ENCODE peak calls at places on chromosomes 13 and 19, in four cellular contexts. One of them, this sample, is unnamed.

GRCh38 chr13:52644108-52644507 is 1.9 kb downstream of the HNRNPA1L2 start:
- DNase-seq in K562: no peak
- DNase-seq in GM12878: no peak
- DNase-seq in HepG2: no peak
- DNase-seq in this sample: no peak

GRCh38 chr19:18290250-18291018 is 9.0 kb upstream of the JUND start:
- DNase-seq in K562: no peak
- DNase-seq in GM12878: peak; percentile 79
- DNase-seq in HepG2: no peak
- DNase-seq in this sample: no peak

GRCh38 chr19:17063412-17063811 is 11.8 kb downstream of the HAUS8 start:
- DNase-seq in K562: no peak
- DNase-seq in GM12878: no peak
- DNase-seq in HepG2: no peak
- DNase-seq in this sample: no peak

GRCh38 chr19:11204943-11205349 is 7.6 kb upstream of the KANK2 start:
- DNase-seq in K562: no peak
- DNase-seq in GM12878: peak; percentile 26
- DNase-seq in HepG2: no peak
- DNase-seq in this sample: no peak

GRCh38 chr13:98910501-98910951 is 67.3 kb downstream of the DOCK9 start:
- DNase-seq in K562: no peak
- DNase-seq in GM12878: no peak
- DNase-seq in HepG2: peak; percentile 7
- DNase-seq in this sample: no peak

GRCh38 chr19:17183858-17184271 is 31.3 kb upstream of the USE1 start:
- DNase-seq in K562: no peak
- DNase-seq in GM12878: peak; percentile 45
- DNase-seq in HepG2: no peak
- DNase-seq in this sample: no peak

GRCh38 chr13:42847891-42848663 is 66.7 kb downstream of the FAM216B start:
- DNase-seq in K562: no peak
- DNase-seq in GM12878: no peak
- DNase-seq in HepG2: no peak
- DNase-seq in this sample: no peak

GRCh38 chr19:20999731-21000352 is 20.6 kb upstream of the ZNF430 start:
- DNase-seq in K562: peak; percentile 70
- DNase-seq in GM12878: peak; percentile 62
- DNase-seq in HepG2: no peak
- DNase-seq in this sample: no peak

GRCh38 chr19:16928916-16929315 is 40.1 kb downstream of the F2RL3 start:
- DNase-seq in K562: no peak
- DNase-seq in GM12878: no peak
- DNase-seq in HepG2: no peak
- DNase-seq in this sample: no peak

GRCh38 chr13:43698009-43698408 is 88.8 kb downstream of the ENOX1 start:
- DNase-seq in K562: no peak
- DNase-seq in GM12878: no peak
- DNase-seq in HepG2: no peak
- DNase-seq in this sample: no peak

GRCh38 chr13:35891486-35891885 is 239.7 kb downstream of the DCLK1 start:
- DNase-seq in K562: no peak
- DNase-seq in GM12878: no peak
- DNase-seq in HepG2: no peak
- DNase-seq in this sample: no peak

GRCh38 chr19:743168-743687 is 7.7 kb upstream of the MISP start:
- DNase-seq in K562: no peak
- DNase-seq in GM12878: no peak
- DNase-seq in HepG2: no peak
- DNase-seq in this sample: no peak

GRCh38 chr19:13089139-13089856 is 13.4 kb downstream of the LYL1 start:
- DNase-seq in K562: peak; percentile 56
- DNase-seq in GM12878: no peak
- DNase-seq in HepG2: peak; percentile 30
- DNase-seq in this sample: peak; percentile 55

GRCh38 chr13:106471957-106472543 is 63.4 kb downstream of the EFNB2 start:
- DNase-seq in K562: no peak
- DNase-seq in GM12878: no peak
- DNase-seq in HepG2: peak; percentile 1
- DNase-seq in this sample: peak; percentile 10

GRCh38 chr19:49347835-49348234 is 12.6 kb downstream of the CD37 start:
- DNase-seq in K562: peak; percentile 67
- DNase-seq in GM12878: no peak
- DNase-seq in HepG2: peak; percentile 44
- DNase-seq in this sample: peak; percentile 58

GRCh38 chr19:19338082-19338481 is 17.5 kb downstream of the MAU2 start:
- DNase-seq in K562: no peak
- DNase-seq in GM12878: no peak
- DNase-seq in HepG2: no peak
- DNase-seq in this sample: no peak

GRCh38 chr13:48580185-48580803 is 47.4 kb upstream of the RCBTB2 start:
- DNase-seq in K562: peak; percentile 40
- DNase-seq in GM12878: no peak
- DNase-seq in HepG2: peak; percentile 52
- DNase-seq in this sample: peak; percentile 49

GRCh38 chr19:55304279-55304978 is 20.6 kb downstream of the BRSK1 start:
- DNase-seq in K562: peak; percentile 69
- DNase-seq in GM12878: no peak
- DNase-seq in HepG2: peak; percentile 50
- DNase-seq in this sample: peak; percentile 71

GRCh38 chr13:113561417-113562084 is 23.0 kb upstream of the TFDP1 start:
- DNase-seq in K562: no peak
- DNase-seq in GM12878: no peak
- DNase-seq in HepG2: no peak
- DNase-seq in this sample: no peak

GRCh38 chr19:47356900-47357299 is 7.8 kb downstream of the DHX34 start:
- DNase-seq in K562: no peak
- DNase-seq in GM12878: no peak
- DNase-seq in HepG2: no peak
- DNase-seq in this sample: no peak

GRCh38 chr19:1206063-1206732 is 620 bp downstream of the STK11 start:
- DNase-seq in K562: no peak
- DNase-seq in GM12878: no peak
- DNase-seq in HepG2: no peak
- DNase-seq in this sample: no peak

GRCh38 chr19:16303755-16304154 is 20.9 kb upstream of the KLF2 start:
- DNase-seq in K562: no peak
- DNase-seq in GM12878: no peak
- DNase-seq in HepG2: no peak
- DNase-seq in this sample: no peak

GRCh38 chr13:30561506-30561905 is 56.2 kb upstream of the USPL1 start:
- DNase-seq in K562: no peak
- DNase-seq in GM12878: no peak
- DNase-seq in HepG2: no peak
- DNase-seq in this sample: no peak

GRCh38 chr19:5684694-5685430 is 4.0 kb downstream of the HSD11B1L start:
- DNase-seq in K562: no peak
- DNase-seq in GM12878: no peak
- DNase-seq in HepG2: no peak
- DNase-seq in this sample: no peak

GRCh38 chr19:36120092-36120983 is 5.1 kb downstream of the TBCB start:
- DNase-seq in K562: no peak
- DNase-seq in GM12878: no peak
- DNase-seq in HepG2: peak; percentile 92
- DNase-seq in this sample: no peak

GRCh38 chr13:103926118-103926517 is 859.9 kb upstream of the SLC10A2 start:
- DNase-seq in K562: no peak
- DNase-seq in GM12878: no peak
- DNase-seq in HepG2: no peak
- DNase-seq in this sample: no peak

GRCh38 chr13:104466016-104466415 is 1399.8 kb upstream of the SLC10A2 start:
- DNase-seq in K562: no peak
- DNase-seq in GM12878: no peak
- DNase-seq in HepG2: no peak
- DNase-seq in this sample: no peak

GRCh38 chr13:94123543-94123942 is 355.9 kb downstream of the DCT start:
- DNase-seq in K562: no peak
- DNase-seq in GM12878: no peak
- DNase-seq in HepG2: no peak
- DNase-seq in this sample: no peak

DNA sequence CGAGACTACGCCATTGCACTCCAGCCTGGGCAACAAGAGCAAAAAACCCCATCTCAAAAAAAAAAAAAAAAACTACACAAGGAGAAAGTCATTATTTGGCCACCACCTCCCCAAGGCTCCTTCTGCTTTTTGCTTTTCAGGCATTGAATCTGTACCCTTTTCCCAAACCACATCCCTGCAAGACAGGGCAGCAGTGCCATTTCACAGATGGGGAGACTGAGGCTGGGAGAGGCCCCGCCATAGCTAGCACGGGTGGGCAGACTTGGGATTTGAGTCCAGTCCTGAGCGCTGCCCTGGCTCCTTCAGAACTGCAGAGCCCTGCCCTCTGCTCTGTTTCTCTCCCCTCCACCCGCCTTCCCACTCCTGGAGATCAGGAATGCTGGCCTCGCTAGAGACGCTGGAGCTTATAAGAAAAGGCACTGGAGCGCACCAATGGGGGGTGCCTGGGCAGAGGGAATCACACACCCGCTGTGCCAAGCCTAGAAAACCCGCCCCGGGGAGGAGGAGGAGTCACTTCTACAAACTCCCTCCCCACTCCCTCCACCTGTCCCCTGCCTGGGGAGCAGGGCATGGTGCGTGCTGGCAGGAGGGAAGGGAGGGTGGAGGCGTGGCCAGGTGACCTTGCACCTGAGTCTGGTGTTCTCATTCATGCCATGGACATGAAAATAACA is 17.6 kb downstream of the TJP3 start:
- DNase-seq in K562: no peak
- DNase-seq in GM12878: no peak
- DNase-seq in HepG2: no peak
- DNase-seq in this sample: no peak
- TF ChIP-seq TARDBP in K562: no peak
- TF ChIP-seq TARDBP in GM12878: no peak
- TF ChIP-seq TARDBP in HepG2: no peak
- TF ChIP-seq TARDBP in this sample: no peak

DNA sequence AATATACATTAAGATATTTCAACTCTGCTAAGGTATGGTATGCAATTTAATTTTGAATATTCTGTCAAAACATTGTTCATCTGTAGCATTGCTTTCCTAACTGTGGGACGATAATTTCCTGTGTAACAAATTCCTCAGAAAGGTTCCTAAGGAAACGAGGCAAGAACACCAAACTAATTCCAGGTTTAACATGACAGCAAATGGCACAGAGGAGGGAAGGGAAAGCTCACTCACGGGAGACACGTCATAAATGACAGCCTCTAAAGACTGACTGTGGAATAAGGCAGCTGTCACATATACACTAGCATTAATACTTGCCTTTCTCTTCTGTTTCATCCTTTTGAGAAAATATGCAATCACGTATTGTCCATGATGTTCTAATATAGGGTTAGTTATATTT is 380.6 kb downstream of the LIG4 start:
- DNase-seq in K562: no peak
- DNase-seq in GM12878: no peak
- DNase-seq in HepG2: no peak
- DNase-seq in this sample: no peak
- TF ChIP-seq TARDBP in K562: no peak
- TF ChIP-seq TARDBP in GM12878: no peak
- TF ChIP-seq TARDBP in HepG2: no peak
- TF ChIP-seq TARDBP in this sample: no peak

DNA sequence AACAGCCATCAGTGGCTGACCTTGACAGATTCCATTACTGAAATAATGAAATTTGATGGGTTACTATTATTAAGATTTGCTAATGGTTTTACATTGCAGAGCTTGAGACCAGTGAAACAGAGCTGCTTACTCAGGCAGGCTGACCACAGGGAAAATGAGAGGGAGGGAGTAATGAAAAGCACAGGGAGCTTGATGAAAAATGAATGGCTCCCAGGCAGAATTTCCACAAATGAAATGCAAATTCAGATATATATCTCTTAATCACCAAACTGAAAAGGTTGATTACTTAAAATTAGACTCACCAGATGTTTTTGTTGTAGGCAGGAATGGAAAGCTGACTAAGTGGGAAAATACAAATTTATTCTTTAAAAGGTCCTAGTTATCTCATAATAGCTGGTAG is 36.1 kb downstream of the HTR2A start:
- DNase-seq in K562: no peak
- DNase-seq in GM12878: no peak
- DNase-seq in HepG2: no peak
- DNase-seq in this sample: no peak
- TF ChIP-seq TARDBP in K562: no peak
- TF ChIP-seq TARDBP in GM12878: no peak
- TF ChIP-seq TARDBP in HepG2: no peak
- TF ChIP-seq TARDBP in this sample: no peak

DNA sequence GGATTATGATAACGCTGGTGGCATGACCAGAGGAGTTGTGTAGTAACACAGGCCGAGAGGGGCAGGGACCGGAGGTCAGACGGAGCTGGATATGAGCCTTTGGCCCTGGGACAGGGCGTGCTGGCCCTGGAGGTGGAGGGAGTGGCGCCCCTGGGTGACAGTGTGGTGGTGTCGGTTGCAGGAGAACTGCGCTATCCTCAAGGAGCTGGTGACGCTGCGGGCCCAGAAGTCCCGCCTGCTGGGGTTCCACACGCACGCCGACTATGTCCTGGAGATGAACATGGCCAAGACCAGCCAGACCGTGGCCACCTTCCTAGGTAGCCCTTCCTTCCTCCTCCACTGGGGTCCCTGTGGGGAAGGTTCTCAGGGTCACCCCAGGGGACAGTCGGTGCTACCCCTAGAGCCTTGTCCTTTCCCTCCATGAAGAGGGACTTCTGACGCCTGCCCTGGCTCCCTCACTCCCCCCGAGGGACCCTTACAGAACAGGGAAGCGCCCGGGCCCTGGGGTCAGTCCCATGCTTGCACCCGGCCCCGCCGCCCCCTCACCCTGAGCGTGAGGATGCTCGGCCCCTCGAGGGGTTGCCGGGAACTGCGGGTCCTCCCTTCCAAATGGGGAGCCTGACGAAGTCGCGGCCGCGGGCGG is 12.8 kb upstream of the ZNF554 start:
- DNase-seq in K562: no peak
- DNase-seq in GM12878: no peak
- DNase-seq in HepG2: no peak
- DNase-seq in this sample: no peak
- TF ChIP-seq TARDBP in K562: no peak
- TF ChIP-seq TARDBP in GM12878: no peak
- TF ChIP-seq TARDBP in HepG2: no peak
- TF ChIP-seq TARDBP in this sample: no peak

This sample was measured in HEK293T.